ENCODE peak calls at places on chromosomes 16 and 17, in five cellular contexts. One of them, this sample, is unnamed.

GRCh38 chr16:17423195-17423594 is 47.6 kb downstream of the XYLT1 start:
- DNase-seq in fibroblast of pulmonary artery: no peak
- DNase-seq in neural progenitor cell: peak; percentile 63
- DNase-seq in PC-9: no peak
- DNase-seq in stomach: no peak
- DNase-seq in this sample: no peak

GRCh38 chr17:14019186-14019956 is 49.9 kb upstream of the COX10 start:
- DNase-seq in fibroblast of pulmonary artery: peak; percentile 50
- DNase-seq in neural progenitor cell: no peak
- DNase-seq in PC-9: no peak
- DNase-seq in stomach: no peak
- DNase-seq in this sample: no peak

GRCh38 chr16:47888142-47888541 is 267.7 kb downstream of the ABCC12 start:
- DNase-seq in fibroblast of pulmonary artery: peak; percentile 44
- DNase-seq in neural progenitor cell: peak; percentile 23
- DNase-seq in PC-9: peak; percentile 73
- DNase-seq in stomach: no peak
- DNase-seq in this sample: no peak

GRCh38 chr17:19327039-19327776 is 35.3 kb downstream of the B9D1 start:
- DNase-seq in fibroblast of pulmonary artery: peak; percentile 85
- DNase-seq in neural progenitor cell: no peak
- DNase-seq in PC-9: peak; percentile 86
- DNase-seq in stomach: no peak
- DNase-seq in this sample: no peak

GRCh38 chr17:65290041-65290440 is 152.9 kb downstream of the RGS9 start:
- DNase-seq in fibroblast of pulmonary artery: no peak
- DNase-seq in neural progenitor cell: no peak
- DNase-seq in PC-9: no peak
- DNase-seq in stomach: no peak
- DNase-seq in this sample: no peak

GRCh38 chr16:74999683-75000480 is 1.1 kb downstream of the ZNRF1 start:
- DNase-seq in fibroblast of pulmonary artery: peak; percentile 42
- DNase-seq in neural progenitor cell: peak; percentile 58
- DNase-seq in PC-9: no peak
- DNase-seq in stomach: peak; percentile 65
- DNase-seq in this sample: no peak

GRCh38 chr17:50426814-50427787 is 1.1 kb downstream of the ACSF2 start:
- DNase-seq in fibroblast of pulmonary artery: peak; percentile 31
- DNase-seq in neural progenitor cell: peak; percentile 35
- DNase-seq in PC-9: peak; percentile 67
- DNase-seq in stomach: peak; percentile 56
- DNase-seq in this sample: no peak

GRCh38 chr17:57999496-58000017 is 7.5 kb downstream of the SRSF1 start:
- DNase-seq in fibroblast of pulmonary artery: peak; percentile 87
- DNase-seq in neural progenitor cell: peak; percentile 78
- DNase-seq in PC-9: peak; percentile 75
- DNase-seq in stomach: no peak
- DNase-seq in this sample: no peak

DNA sequence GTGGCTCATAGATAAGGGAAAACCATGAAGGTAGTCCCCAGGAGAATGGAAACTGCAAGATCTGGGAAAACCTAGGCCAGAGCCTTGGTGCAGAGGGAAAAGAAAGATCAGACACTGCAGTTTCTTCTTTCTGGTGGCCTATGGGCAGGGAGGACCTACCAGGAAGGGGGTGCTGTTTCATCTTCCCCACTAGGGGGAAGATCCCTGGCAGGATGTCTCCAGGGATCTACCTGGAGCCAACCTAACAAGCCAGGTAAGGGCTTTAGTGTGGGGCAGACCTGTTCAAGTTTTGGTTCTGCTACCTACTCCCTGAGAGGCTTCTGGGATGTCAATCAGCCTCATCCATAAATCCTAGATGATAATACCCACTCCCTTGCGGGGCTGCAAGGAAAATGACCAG is 21.4 kb downstream of the TOM1L2 start:
- DNase-seq in fibroblast of pulmonary artery: no peak
- DNase-seq in neural progenitor cell: no peak
- DNase-seq in PC-9: no peak
- DNase-seq in stomach: no peak
- DNase-seq in this sample: no peak
- TF ChIP-seq CTCF in fibroblast of pulmonary artery: peak; percentile 16
- TF ChIP-seq CTCF in neural progenitor cell: peak; percentile 22
- TF ChIP-seq CTCF in PC-9: peak; percentile 52
- TF ChIP-seq CTCF in stomach: no peak
- TF ChIP-seq CTCF in this sample: no peak

DNA sequence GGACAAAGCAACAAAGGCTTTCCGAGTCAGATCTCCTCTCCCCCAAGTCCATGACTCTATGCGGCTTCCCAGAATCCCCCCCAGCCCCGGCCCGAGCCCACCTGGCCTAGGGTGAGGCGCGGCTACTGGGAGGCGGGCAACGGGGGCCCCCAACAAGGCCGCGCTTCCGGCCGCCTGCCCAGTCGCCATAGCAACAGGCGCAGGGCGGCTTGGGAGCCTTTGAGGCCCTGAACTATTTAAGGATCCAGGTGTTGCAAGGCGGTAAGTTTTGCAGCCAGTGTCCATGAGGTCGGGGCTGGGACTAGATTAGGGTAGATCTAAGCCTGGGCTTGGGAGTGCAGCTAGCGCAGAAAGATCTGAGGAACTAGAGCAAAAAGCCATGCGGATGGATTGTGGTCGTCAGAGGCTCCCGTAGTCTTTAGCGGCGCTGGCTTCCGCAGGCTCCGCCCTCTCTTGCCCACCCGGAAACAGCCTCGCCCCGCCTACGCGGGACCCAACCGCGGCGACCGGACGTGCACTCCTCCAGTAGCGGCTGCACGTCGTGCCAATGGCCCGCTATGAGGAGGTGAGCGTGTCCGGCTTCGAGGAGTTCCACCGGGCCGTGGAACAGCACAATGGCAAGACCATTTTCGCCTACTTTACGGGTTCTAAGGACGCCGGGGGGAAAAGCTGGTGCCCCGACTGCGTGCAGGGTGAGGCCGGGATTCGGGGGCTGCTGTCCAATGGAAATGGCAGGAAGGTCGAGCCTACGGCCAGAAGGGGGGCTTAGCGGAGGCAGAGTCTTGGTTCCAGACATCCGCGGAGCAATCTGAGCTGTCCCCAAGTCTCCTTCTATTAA is at the start of the genes KIAA0753 and TXNDC17:
- DNase-seq in fibroblast of pulmonary artery: peak; percentile 93
- DNase-seq in neural progenitor cell: peak; percentile 93
- DNase-seq in PC-9: peak; percentile 74
- DNase-seq in stomach: peak; percentile 93
- DNase-seq in this sample: no peak
- TF ChIP-seq CTCF in fibroblast of pulmonary artery: no peak
- TF ChIP-seq CTCF in neural progenitor cell: no peak
- TF ChIP-seq CTCF in PC-9: no peak
- TF ChIP-seq CTCF in stomach: no peak
- TF ChIP-seq CTCF in this sample: no peak

GRCh38 chr16:56658476-56658875 is 717 bp downstream of the MT1F start:
- DNase-seq in fibroblast of pulmonary artery: no peak
- DNase-seq in neural progenitor cell: no peak
- DNase-seq in PC-9: no peak
- DNase-seq in stomach: no peak
- DNase-seq in this sample: no peak

GRCh38 chr16:56657555-56658430 is at the start of gene MT1F:
- DNase-seq in fibroblast of pulmonary artery: peak; percentile 29
- DNase-seq in neural progenitor cell: peak; percentile 89
- DNase-seq in PC-9: peak; percentile 83
- DNase-seq in stomach: peak; percentile 98
- DNase-seq in this sample: peak; percentile 26

GRCh38 chr16:56667581-56668571 is at the start of gene MT1G:
- DNase-seq in fibroblast of pulmonary artery: no peak
- DNase-seq in neural progenitor cell: no peak
- DNase-seq in PC-9: no peak
- DNase-seq in stomach: peak; percentile 87
- DNase-seq in this sample: no peak

GRCh38 chr16:56664506-56664905 is 3.4 kb downstream of the MT1G start:
- DNase-seq in fibroblast of pulmonary artery: no peak
- DNase-seq in neural progenitor cell: no peak
- DNase-seq in PC-9: no peak
- DNase-seq in stomach: no peak
- DNase-seq in this sample: no peak

DNA sequence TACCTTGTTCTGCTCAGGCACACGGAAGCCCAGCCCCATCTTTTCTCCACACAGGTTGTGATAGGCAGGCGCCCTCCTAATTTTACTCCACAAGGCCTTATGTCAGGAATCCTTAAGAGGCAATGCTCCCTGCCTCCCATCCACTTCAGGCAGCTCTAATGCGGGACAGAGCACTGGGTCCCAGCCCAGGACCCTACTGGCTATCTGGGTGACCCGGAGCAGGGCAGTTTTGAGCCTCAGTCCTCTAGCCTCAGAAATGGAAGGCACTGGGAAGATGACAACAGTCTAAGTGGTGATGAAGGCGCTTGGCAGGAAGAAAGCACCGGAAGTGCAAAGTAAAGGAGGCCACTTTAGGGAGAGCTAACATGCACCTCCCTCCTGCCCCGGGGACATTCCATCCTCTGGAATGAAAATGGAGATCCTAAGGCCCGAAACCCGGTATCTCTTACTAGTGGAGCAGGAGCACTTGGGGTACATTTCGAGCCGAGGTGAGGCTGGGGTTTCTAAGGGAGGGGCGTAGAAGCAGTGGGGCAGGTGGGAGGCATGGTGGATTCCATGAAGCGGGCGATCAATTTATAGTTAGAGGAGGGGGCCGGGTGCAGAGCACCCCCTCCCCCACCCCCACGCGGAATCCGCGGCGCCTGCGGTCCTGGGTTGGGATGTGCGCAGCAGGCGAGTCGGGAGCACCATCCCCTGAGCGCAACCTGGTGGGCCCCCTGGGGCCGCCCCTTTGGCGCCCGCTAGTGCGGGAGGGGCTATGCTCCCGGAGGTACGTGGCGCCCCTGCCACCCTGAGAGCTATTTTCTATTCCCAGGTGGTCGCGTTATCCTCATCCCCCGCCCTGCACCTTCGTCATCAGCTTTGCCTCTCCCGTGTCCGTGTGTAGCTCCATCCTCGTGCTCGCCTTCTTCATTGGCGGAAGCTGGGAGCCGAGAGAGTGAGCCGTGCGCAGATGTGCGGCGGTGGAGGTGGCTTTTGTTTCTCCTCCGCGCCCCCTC is 4.9 kb downstream of the MT1F start:
- DNase-seq in fibroblast of pulmonary artery: no peak
- DNase-seq in neural progenitor cell: no peak
- DNase-seq in PC-9: no peak
- DNase-seq in stomach: no peak
- DNase-seq in this sample: no peak
- TF ChIP-seq CTCF in fibroblast of pulmonary artery: no peak
- TF ChIP-seq CTCF in neural progenitor cell: no peak
- TF ChIP-seq CTCF in PC-9: no peak
- TF ChIP-seq CTCF in stomach: no peak
- TF ChIP-seq CTCF in this sample: no peak

GRCh38 chr17:16304832-16305231 is 48.4 kb downstream of the CENPV start:
- DNase-seq in fibroblast of pulmonary artery: peak; percentile 51
- DNase-seq in neural progenitor cell: peak; percentile 52
- DNase-seq in PC-9: no peak
- DNase-seq in stomach: no peak
- DNase-seq in this sample: no peak
- TF ChIP-seq CTCF in fibroblast of pulmonary artery: peak; percentile 57
- TF ChIP-seq CTCF in neural progenitor cell: peak; percentile 58
- TF ChIP-seq CTCF in PC-9: peak; percentile 50
- TF ChIP-seq CTCF in stomach: no peak
- TF ChIP-seq CTCF in this sample: peak; percentile 29

DNA sequence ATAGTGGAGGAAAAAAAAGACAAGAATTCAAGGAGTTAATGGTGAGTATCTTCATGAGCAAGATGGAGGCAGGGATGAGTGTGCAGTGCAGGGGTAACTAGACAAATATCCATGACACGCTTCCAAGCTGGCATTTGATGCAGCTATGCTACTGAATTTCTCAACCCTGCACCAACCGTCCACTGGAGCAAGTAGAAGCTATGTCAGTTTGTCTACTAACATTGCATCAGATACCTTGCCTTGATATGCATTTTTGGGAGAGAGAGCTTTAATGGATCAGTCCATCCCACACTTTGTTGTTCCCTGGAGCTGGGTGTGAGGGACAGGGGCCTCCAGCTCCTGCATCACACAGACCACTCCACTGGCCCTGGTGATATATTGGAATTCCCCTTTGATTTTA is 16.4 kb downstream of the CCL11 start:
- DNase-seq in fibroblast of pulmonary artery: no peak
- DNase-seq in neural progenitor cell: no peak
- DNase-seq in PC-9: no peak
- DNase-seq in stomach: no peak
- DNase-seq in this sample: no peak
- TF ChIP-seq CTCF in fibroblast of pulmonary artery: no peak
- TF ChIP-seq CTCF in neural progenitor cell: no peak
- TF ChIP-seq CTCF in PC-9: no peak
- TF ChIP-seq CTCF in stomach: no peak
- TF ChIP-seq CTCF in this sample: no peak

This sample was measured in D721Med.